ENCODE peak calls at places on chromosome 5, in six cellular contexts. One of them, this sample, is unnamed.

GRCh38 chr5:143887302-143887638 is 75.3 kb downstream of the HMHB1 start:
- DNase-seq in H9: no peak
- DNase-seq in IMR-90: peak
- DNase-seq in neuronal stem cell: no peak
- DNase-seq in mesenchymal stem cell: peak
- DNase-seq in H1: no peak
- DNase-seq in this sample: no peak

GRCh38 chr5:132774896-132775295 is 2.1 kb downstream of the SEPTIN8 start:
- DNase-seq in H9: no peak
- DNase-seq in IMR-90: no peak
- DNase-seq in neuronal stem cell: no peak
- DNase-seq in mesenchymal stem cell: no peak
- DNase-seq in H1: no peak
- DNase-seq in this sample: no peak

GRCh38 chr5:88681402-88681801 is 201.6 kb downstream of the MEF2C start:
- DNase-seq in H9: no peak
- DNase-seq in IMR-90: no peak
- DNase-seq in neuronal stem cell: no peak
- DNase-seq in mesenchymal stem cell: no peak
- DNase-seq in H1: no peak
- DNase-seq in this sample: no peak

GRCh38 chr5:135213034-135213386 is 179.0 kb upstream of the PITX1 start:
- DNase-seq in H9: peak
- DNase-seq in IMR-90: no peak
- DNase-seq in neuronal stem cell: no peak
- DNase-seq in mesenchymal stem cell: no peak
- DNase-seq in H1: no peak
- DNase-seq in this sample: no peak

GRCh38 chr5:91328743-91329142 is 54.4 kb downstream of the ARRDC3 start:
- DNase-seq in H9: no peak
- DNase-seq in IMR-90: peak
- DNase-seq in neuronal stem cell: no peak
- DNase-seq in mesenchymal stem cell: peak
- DNase-seq in H1: no peak
- DNase-seq in this sample: no peak

GRCh38 chr5:151123897-151124751 is 33.5 kb downstream of the ANXA6 start:
- DNase-seq in H9: no peak
- DNase-seq in IMR-90: peak
- DNase-seq in neuronal stem cell: no peak
- DNase-seq in mesenchymal stem cell: peak
- DNase-seq in H1: no peak
- DNase-seq in this sample: no peak

GRCh38 chr5:83453937-83454336 is 17.6 kb upstream of the VCAN start:
- DNase-seq in H9: no peak
- DNase-seq in IMR-90: no peak
- DNase-seq in neuronal stem cell: no peak
- DNase-seq in mesenchymal stem cell: no peak
- DNase-seq in H1: no peak
- DNase-seq in this sample: no peak

GRCh38 chr5:35316611-35317307 is 86.5 kb upstream of the PRLR start:
- DNase-seq in H9: no peak
- DNase-seq in IMR-90: no peak
- DNase-seq in neuronal stem cell: no peak
- DNase-seq in mesenchymal stem cell: no peak
- DNase-seq in H1: no peak
- DNase-seq in this sample: peak

GRCh38 chr5:150987746-150988145 is 32.6 kb upstream of the GPX3 start:
- DNase-seq in H9: no peak
- DNase-seq in IMR-90: no peak
- DNase-seq in neuronal stem cell: no peak
- DNase-seq in mesenchymal stem cell: no peak
- DNase-seq in H1: no peak
- DNase-seq in this sample: no peak

GRCh38 chr5:67287795-67288194 is 91.2 kb upstream of the CD180 start:
- DNase-seq in H9: no peak
- DNase-seq in IMR-90: peak
- DNase-seq in neuronal stem cell: no peak
- DNase-seq in mesenchymal stem cell: peak
- DNase-seq in H1: no peak
- DNase-seq in this sample: no peak

GRCh38 chr5:110209401-110209800 is 517.1 kb downstream of the TMEM232 start:
- DNase-seq in H9: no peak
- DNase-seq in IMR-90: no peak
- DNase-seq in neuronal stem cell: no peak
- DNase-seq in mesenchymal stem cell: no peak
- DNase-seq in H1: no peak
- DNase-seq in this sample: no peak

GRCh38 chr5:124865603-124866354 is 119.3 kb upstream of the ZNF608 start:
- DNase-seq in H9: no peak
- DNase-seq in IMR-90: peak
- DNase-seq in neuronal stem cell: no peak
- DNase-seq in mesenchymal stem cell: peak
- DNase-seq in H1: no peak
- DNase-seq in this sample: no peak

GRCh38 chr5:69492391-69493234 is at the start of gene OCLN:
- DNase-seq in H9: peak
- DNase-seq in IMR-90: no peak
- DNase-seq in neuronal stem cell: peak
- DNase-seq in mesenchymal stem cell: peak
- DNase-seq in H1: peak
- DNase-seq in this sample: peak

GRCh38 chr5:31334061-31334700 is 140.7 kb downstream of the CDH6 start:
- DNase-seq in H9: no peak
- DNase-seq in IMR-90: no peak
- DNase-seq in neuronal stem cell: no peak
- DNase-seq in mesenchymal stem cell: no peak
- DNase-seq in H1: no peak
- DNase-seq in this sample: no peak

GRCh38 chr5:123438244-123438643 is 15.0 kb upstream of the CEP120 start:
- DNase-seq in H9: no peak
- DNase-seq in IMR-90: no peak
- DNase-seq in neuronal stem cell: no peak
- DNase-seq in mesenchymal stem cell: no peak
- DNase-seq in H1: no peak
- DNase-seq in this sample: no peak

GRCh38 chr5:98556707-98557106 is 216.8 kb upstream of the RGMB start:
- DNase-seq in H9: no peak
- DNase-seq in IMR-90: peak
- DNase-seq in neuronal stem cell: no peak
- DNase-seq in mesenchymal stem cell: no peak
- DNase-seq in H1: no peak
- DNase-seq in this sample: no peak

GRCh38 chr5:119578937-119579336 is 50.4 kb upstream of the FAM170A start:
- DNase-seq in H9: peak
- DNase-seq in IMR-90: peak
- DNase-seq in neuronal stem cell: no peak
- DNase-seq in mesenchymal stem cell: peak
- DNase-seq in H1: peak
- DNase-seq in this sample: peak

GRCh38 chr5:31809037-31809910 is 170.3 kb downstream of the PDZD2 start:
- DNase-seq in H9: peak
- DNase-seq in IMR-90: peak
- DNase-seq in neuronal stem cell: peak
- DNase-seq in mesenchymal stem cell: peak
- DNase-seq in H1: peak
- DNase-seq in this sample: peak

GRCh38 chr5:80184235-80185023 is 71.4 kb downstream of the SERINC5 start:
- DNase-seq in H9: peak
- DNase-seq in IMR-90: no peak
- DNase-seq in neuronal stem cell: no peak
- DNase-seq in mesenchymal stem cell: no peak
- DNase-seq in H1: peak
- DNase-seq in this sample: peak

GRCh38 chr5:168552146-168552545 is 23.0 kb downstream of the FBLL1 start:
- DNase-seq in H9: no peak
- DNase-seq in IMR-90: peak
- DNase-seq in neuronal stem cell: no peak
- DNase-seq in mesenchymal stem cell: peak
- DNase-seq in H1: no peak
- DNase-seq in this sample: no peak

GRCh38 chr5:65066787-65067506 is 298.2 kb downstream of the CWC27 start:
- DNase-seq in H9: no peak
- DNase-seq in IMR-90: no peak
- DNase-seq in neuronal stem cell: no peak
- DNase-seq in mesenchymal stem cell: no peak
- DNase-seq in H1: no peak
- DNase-seq in this sample: no peak

GRCh38 chr5:80181618-80182211 is 74.1 kb downstream of the SERINC5 start:
- DNase-seq in H9: no peak
- DNase-seq in IMR-90: no peak
- DNase-seq in neuronal stem cell: no peak
- DNase-seq in mesenchymal stem cell: no peak
- DNase-seq in H1: no peak
- DNase-seq in this sample: no peak

GRCh38 chr5:157540707-157541451 is 34.7 kb downstream of the ADAM19 start:
- DNase-seq in H9: no peak
- DNase-seq in IMR-90: peak
- DNase-seq in neuronal stem cell: no peak
- DNase-seq in mesenchymal stem cell: peak
- DNase-seq in H1: no peak
- DNase-seq in this sample: peak

GRCh38 chr5:156699147-156699546 is 150.9 kb upstream of the PPP1R2B start:
- DNase-seq in H9: no peak
- DNase-seq in IMR-90: no peak
- DNase-seq in neuronal stem cell: no peak
- DNase-seq in mesenchymal stem cell: no peak
- DNase-seq in H1: no peak
- DNase-seq in this sample: no peak

DNA sequence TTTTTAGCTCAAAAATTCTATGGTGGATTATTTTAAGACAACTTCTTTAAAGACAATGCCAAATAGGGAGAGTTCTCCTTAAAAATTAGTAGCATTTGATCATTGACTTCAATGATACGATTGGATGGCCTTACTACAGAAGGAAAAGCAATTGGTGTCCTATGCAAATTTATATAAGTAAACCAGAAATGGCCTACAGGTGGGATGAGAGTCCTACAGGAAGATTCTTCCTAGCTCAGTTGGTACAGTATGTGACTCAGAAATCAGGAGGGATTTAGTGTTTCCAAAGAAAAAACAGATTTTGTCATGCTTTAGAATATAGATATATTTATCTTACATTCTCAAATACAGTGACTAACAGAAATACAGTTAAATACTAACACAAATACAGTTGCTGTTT is 6.5 kb downstream of the ANKRA2 start:
- DNase-seq in H9: no peak
- DNase-seq in IMR-90: no peak
- DNase-seq in neuronal stem cell: no peak
- DNase-seq in mesenchymal stem cell: no peak
- DNase-seq in H1: no peak
- DNase-seq in this sample: no peak
- H2BK15ac ChIP-seq in H9: no peak
- H2BK15ac ChIP-seq in IMR-90: no peak
- H2BK15ac ChIP-seq in neuronal stem cell: no peak
- H2BK15ac ChIP-seq in mesenchymal stem cell: no peak
- H2BK15ac ChIP-seq in H1: no peak
- H2BK15ac ChIP-seq in this sample: no peak

DNA sequence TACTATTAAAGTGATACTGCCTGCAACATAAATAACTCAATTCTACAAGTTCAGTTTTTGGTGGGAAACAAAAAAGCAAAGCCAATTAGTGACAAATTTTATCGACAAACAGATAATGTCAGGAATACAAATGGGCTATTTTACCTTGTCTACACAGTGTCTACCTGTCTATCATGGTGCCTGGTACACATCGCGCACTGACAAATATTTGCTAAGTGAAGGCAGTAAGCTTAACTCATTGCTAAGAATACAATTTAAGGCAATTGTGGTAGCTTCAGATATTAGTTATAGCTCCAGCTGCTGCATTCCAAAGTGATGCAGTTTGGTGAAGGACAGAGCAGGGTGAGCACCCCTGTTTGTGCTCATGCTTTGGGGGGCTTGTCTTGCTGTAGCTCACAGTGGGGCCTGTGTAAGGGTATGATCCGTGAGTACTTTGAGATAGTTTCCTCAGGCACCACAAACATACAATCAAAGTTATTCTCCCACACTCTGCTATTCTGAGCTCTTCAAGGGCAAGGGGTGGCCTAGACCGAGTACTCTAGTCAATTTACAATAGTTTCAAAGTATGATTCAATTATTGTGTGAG is 24.7 kb downstream of the ELL2 start:
- DNase-seq in H9: no peak
- DNase-seq in IMR-90: no peak
- DNase-seq in neuronal stem cell: no peak
- DNase-seq in mesenchymal stem cell: no peak
- DNase-seq in H1: no peak
- DNase-seq in this sample: no peak
- H3K23ac ChIP-seq in H9: no peak
- H3K23ac ChIP-seq in IMR-90: peak
- H3K23ac ChIP-seq in neuronal stem cell: no peak
- H3K23ac ChIP-seq in mesenchymal stem cell: no peak
- H3K23ac ChIP-seq in H1: no peak
- H3K23ac ChIP-seq in this sample: no peak

DNA sequence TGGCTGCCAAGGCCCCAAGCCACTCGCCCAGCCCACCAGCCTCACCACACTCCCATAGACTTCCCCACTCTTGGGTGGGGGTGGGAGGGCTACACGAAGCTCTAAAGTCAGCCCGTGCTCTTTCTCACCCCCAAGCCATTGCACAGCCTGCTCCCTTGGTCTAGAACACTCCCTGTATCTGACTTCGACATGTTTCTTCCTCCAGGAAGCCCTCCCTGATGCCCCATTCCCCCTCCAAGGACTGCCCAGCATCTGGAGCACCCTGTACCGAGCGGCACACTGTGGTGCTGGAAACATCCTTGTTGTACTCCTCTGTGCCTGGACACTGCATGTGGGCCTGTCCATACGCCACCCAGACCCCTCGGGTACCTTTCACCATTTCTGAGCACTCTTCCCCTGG is 49.4 kb upstream of the KCNMB1 start:
- DNase-seq in H9: no peak
- DNase-seq in IMR-90: no peak
- DNase-seq in neuronal stem cell: no peak
- DNase-seq in mesenchymal stem cell: no peak
- DNase-seq in H1: no peak
- DNase-seq in this sample: no peak
- H2BK5ac ChIP-seq in H9: no peak
- H2BK5ac ChIP-seq in IMR-90: no peak
- H2BK5ac ChIP-seq in neuronal stem cell: no peak
- H2BK5ac ChIP-seq in mesenchymal stem cell: no peak
- H2BK5ac ChIP-seq in H1: no peak
- H2BK5ac ChIP-seq in this sample: no peak

DNA sequence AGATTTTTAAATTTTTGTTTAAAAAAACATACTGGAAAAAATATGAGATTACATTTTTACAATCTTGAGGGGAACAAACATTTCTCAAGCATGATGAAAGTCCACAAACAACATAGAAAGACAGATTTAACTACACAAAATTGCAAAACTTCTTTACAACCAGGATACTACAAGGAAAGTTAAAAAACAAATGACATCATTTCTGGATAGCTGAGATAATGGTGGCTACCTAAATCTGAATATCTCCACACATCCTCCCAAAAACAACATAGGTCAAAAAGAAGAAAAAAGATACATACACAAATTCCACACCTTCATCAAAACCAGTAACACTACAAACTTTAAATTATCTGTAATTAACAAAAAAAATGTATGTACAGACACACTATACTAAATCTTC is 120.8 kb upstream of the TNPO1 start:
- DNase-seq in H9: no peak
- DNase-seq in IMR-90: no peak
- DNase-seq in neuronal stem cell: no peak
- DNase-seq in mesenchymal stem cell: no peak
- DNase-seq in H1: no peak
- DNase-seq in this sample: no peak
- H2BK15ac ChIP-seq in H9: no peak
- H2BK15ac ChIP-seq in IMR-90: no peak
- H2BK15ac ChIP-seq in neuronal stem cell: no peak
- H2BK15ac ChIP-seq in mesenchymal stem cell: no peak
- H2BK15ac ChIP-seq in H1: no peak
- H2BK15ac ChIP-seq in this sample: no peak